ENCODE peak calls at places on chromosomes 4 and X, in six cellular contexts. One of them, this sample, is unnamed.
A peak's percentile ranks its signal among the peaks of the same experiment; 100 is the strongest.

GRCh38 chr4:54709281-54709854 is 51.6 kb downstream of the KIT start:
- DNase-seq in IMR-90: peak; percentile 45
- DNase-seq in A549: no peak
- DNase-seq in SK-N-SH: no peak
- DNase-seq in GM12878: no peak
- DNase-seq in HepG2: no peak
- DNase-seq in this sample: no peak

GRCh38 chr4:2057382-2058065 is 1.6 kb upstream of the NAT8L start:
- DNase-seq in IMR-90: no peak
- DNase-seq in A549: no peak
- DNase-seq in SK-N-SH: no peak
- DNase-seq in GM12878: no peak
- DNase-seq in HepG2: no peak
- DNase-seq in this sample: no peak

GRCh38 chr4:3168029-3168428 is 80.9 kb upstream of the MSANTD1 start:
- DNase-seq in IMR-90: peak; percentile 76
- DNase-seq in A549: no peak
- DNase-seq in SK-N-SH: peak; percentile 10
- DNase-seq in GM12878: peak; percentile 8
- DNase-seq in HepG2: no peak
- DNase-seq in this sample: peak; percentile 45

GRCh38 chrX:123739474-123739873 is 6.6 kb upstream of the THOC2 start:
- DNase-seq in IMR-90: no peak
- DNase-seq in A549: no peak
- DNase-seq in SK-N-SH: no peak
- DNase-seq in GM12878: no peak
- DNase-seq in HepG2: no peak
- DNase-seq in this sample: no peak

GRCh38 chr4:145545538-145546224 is 64.0 kb downstream of the SMAD1 start:
- DNase-seq in IMR-90: peak; percentile 98
- DNase-seq in A549: peak; percentile 55
- DNase-seq in SK-N-SH: no peak
- DNase-seq in GM12878: no peak
- DNase-seq in HepG2: no peak
- DNase-seq in this sample: no peak

GRCh38 chr4:176964116-176964691 is 171.5 kb upstream of the VEGFC start:
- DNase-seq in IMR-90: no peak
- DNase-seq in A549: peak; percentile 26
- DNase-seq in SK-N-SH: no peak
- DNase-seq in GM12878: no peak
- DNase-seq in HepG2: no peak
- DNase-seq in this sample: no peak

GRCh38 chr4:62087706-62088105 is 887.6 kb downstream of the ADGRL3 start:
- DNase-seq in IMR-90: no peak
- DNase-seq in A549: no peak
- DNase-seq in SK-N-SH: no peak
- DNase-seq in GM12878: no peak
- DNase-seq in HepG2: no peak
- DNase-seq in this sample: no peak

GRCh38 chr4:46586566-46586965 is 196.6 kb upstream of the GABRA2 start:
- DNase-seq in IMR-90: no peak
- DNase-seq in A549: no peak
- DNase-seq in SK-N-SH: no peak
- DNase-seq in GM12878: no peak
- DNase-seq in HepG2: no peak
- DNase-seq in this sample: no peak

GRCh38 chrX:100680756-100681155 is 36.8 kb downstream of the SRPX2 start:
- DNase-seq in IMR-90: no peak
- DNase-seq in A549: no peak
- DNase-seq in SK-N-SH: no peak
- DNase-seq in GM12878: no peak
- DNase-seq in HepG2: no peak
- DNase-seq in this sample: no peak

GRCh38 chr4:163558539-163559044 is 64.1 kb downstream of the TMA16 start:
- DNase-seq in IMR-90: no peak
- DNase-seq in A549: no peak
- DNase-seq in SK-N-SH: no peak
- DNase-seq in GM12878: no peak
- DNase-seq in HepG2: no peak
- DNase-seq in this sample: no peak

GRCh38 chrX:110600745-110601310 is 194.8 kb downstream of the CHRDL1 start:
- DNase-seq in IMR-90: no peak
- DNase-seq in A549: no peak
- DNase-seq in SK-N-SH: no peak
- DNase-seq in GM12878: no peak
- DNase-seq in HepG2: no peak
- DNase-seq in this sample: no peak

GRCh38 chrX:43964936-43965335 is 8.3 kb downstream of the NDP start:
- DNase-seq in IMR-90: no peak
- DNase-seq in A549: no peak
- DNase-seq in SK-N-SH: no peak
- DNase-seq in GM12878: no peak
- DNase-seq in HepG2: no peak
- DNase-seq in this sample: no peak

GRCh38 chrX:143536176-143536575 is 18.9 kb upstream of the SPANXN3 start:
- DNase-seq in IMR-90: no peak
- DNase-seq in A549: no peak
- DNase-seq in SK-N-SH: no peak
- DNase-seq in GM12878: no peak
- DNase-seq in HepG2: no peak
- DNase-seq in this sample: no peak

GRCh38 chr4:1193206-1194027 is 21.0 kb upstream of the SPON2 start:
- DNase-seq in IMR-90: no peak
- DNase-seq in A549: no peak
- DNase-seq in SK-N-SH: peak; percentile 52
- DNase-seq in GM12878: no peak
- DNase-seq in HepG2: no peak
- DNase-seq in this sample: no peak

GRCh38 chrX:39470588-39471155 is 627.1 kb downstream of the BCOR start:
- DNase-seq in IMR-90: peak; percentile 45
- DNase-seq in A549: no peak
- DNase-seq in SK-N-SH: no peak
- DNase-seq in GM12878: no peak
- DNase-seq in HepG2: no peak
- DNase-seq in this sample: no peak

GRCh38 chr4:138561906-138562305 is 319.8 kb upstream of the SLC7A11 start:
- DNase-seq in IMR-90: no peak
- DNase-seq in A549: no peak
- DNase-seq in SK-N-SH: no peak
- DNase-seq in GM12878: no peak
- DNase-seq in HepG2: no peak
- DNase-seq in this sample: no peak

GRCh38 chr4:83785906-83786305 is 250.0 kb downstream of the GPAT3 start:
- DNase-seq in IMR-90: no peak
- DNase-seq in A549: no peak
- DNase-seq in SK-N-SH: no peak
- DNase-seq in GM12878: no peak
- DNase-seq in HepG2: no peak
- DNase-seq in this sample: no peak

GRCh38 chr4:55398966-55399365 is 3.2 kb downstream of the TMEM165 start:
- DNase-seq in IMR-90: peak; percentile 22
- DNase-seq in A549: no peak
- DNase-seq in SK-N-SH: peak; percentile 30
- DNase-seq in GM12878: no peak
- DNase-seq in HepG2: peak; percentile 10
- DNase-seq in this sample: no peak

GRCh38 chr4:63563288-63564014 is 845.8 kb downstream of the TECRL start:
- DNase-seq in IMR-90: no peak
- DNase-seq in A549: peak; percentile 5
- DNase-seq in SK-N-SH: no peak
- DNase-seq in GM12878: no peak
- DNase-seq in HepG2: no peak
- DNase-seq in this sample: no peak

GRCh38 chrX:120244735-120245498 is 5.7 kb upstream of the ZBTB33 start:
- DNase-seq in IMR-90: peak; percentile 71
- DNase-seq in A549: peak; percentile 91
- DNase-seq in SK-N-SH: peak; percentile 54
- DNase-seq in GM12878: no peak
- DNase-seq in HepG2: peak; percentile 71
- DNase-seq in this sample: peak; percentile 69

GRCh38 chr4:6409381-6409780 is 63.0 kb downstream of the PPP2R2C start:
- DNase-seq in IMR-90: no peak
- DNase-seq in A549: no peak
- DNase-seq in SK-N-SH: no peak
- DNase-seq in GM12878: no peak
- DNase-seq in HepG2: no peak
- DNase-seq in this sample: no peak

GRCh38 chr4:182017038-182017437 is 226.2 kb upstream of the TENM3 start:
- DNase-seq in IMR-90: no peak
- DNase-seq in A549: no peak
- DNase-seq in SK-N-SH: no peak
- DNase-seq in GM12878: no peak
- DNase-seq in HepG2: no peak
- DNase-seq in this sample: no peak

GRCh38 chrX:103155201-103155600 is 59.7 kb upstream of the BEX4 start:
- DNase-seq in IMR-90: peak; percentile 5
- DNase-seq in A549: no peak
- DNase-seq in SK-N-SH: no peak
- DNase-seq in GM12878: no peak
- DNase-seq in HepG2: no peak
- DNase-seq in this sample: no peak

GRCh38 chr4:1087371-1087770 is 26.0 kb downstream of the RNF212 start:
- DNase-seq in IMR-90: no peak
- DNase-seq in A549: no peak
- DNase-seq in SK-N-SH: no peak
- DNase-seq in GM12878: no peak
- DNase-seq in HepG2: no peak
- DNase-seq in this sample: no peak

GRCh38 chr4:31291238-31291637 is 571.1 kb downstream of the PCDH7 start:
- DNase-seq in IMR-90: no peak
- DNase-seq in A549: no peak
- DNase-seq in SK-N-SH: no peak
- DNase-seq in GM12878: peak; percentile 9
- DNase-seq in HepG2: no peak
- DNase-seq in this sample: no peak
- TF ChIP-seq SMC3 in IMR-90: no peak
- TF ChIP-seq SMC3 in A549: no peak
- TF ChIP-seq SMC3 in SK-N-SH: no peak
- TF ChIP-seq SMC3 in GM12878: no peak
- TF ChIP-seq SMC3 in HepG2: no peak
- TF ChIP-seq SMC3 in this sample: no peak

GRCh38 chrX:140918398-140919043 is 83.9 kb upstream of the SPANXB1 start:
- DNase-seq in IMR-90: peak; percentile 54
- DNase-seq in A549: peak; percentile 86
- DNase-seq in SK-N-SH: peak; percentile 36
- DNase-seq in GM12878: peak; percentile 7
- DNase-seq in HepG2: peak; percentile 44
- DNase-seq in this sample: peak; percentile 17
- TF ChIP-seq SMC3 in IMR-90: peak; percentile 49
- TF ChIP-seq SMC3 in A549: peak; percentile 81
- TF ChIP-seq SMC3 in SK-N-SH: peak; percentile 68
- TF ChIP-seq SMC3 in GM12878: peak; percentile 36
- TF ChIP-seq SMC3 in HepG2: peak; percentile 42
- TF ChIP-seq SMC3 in this sample: no peak

DNA sequence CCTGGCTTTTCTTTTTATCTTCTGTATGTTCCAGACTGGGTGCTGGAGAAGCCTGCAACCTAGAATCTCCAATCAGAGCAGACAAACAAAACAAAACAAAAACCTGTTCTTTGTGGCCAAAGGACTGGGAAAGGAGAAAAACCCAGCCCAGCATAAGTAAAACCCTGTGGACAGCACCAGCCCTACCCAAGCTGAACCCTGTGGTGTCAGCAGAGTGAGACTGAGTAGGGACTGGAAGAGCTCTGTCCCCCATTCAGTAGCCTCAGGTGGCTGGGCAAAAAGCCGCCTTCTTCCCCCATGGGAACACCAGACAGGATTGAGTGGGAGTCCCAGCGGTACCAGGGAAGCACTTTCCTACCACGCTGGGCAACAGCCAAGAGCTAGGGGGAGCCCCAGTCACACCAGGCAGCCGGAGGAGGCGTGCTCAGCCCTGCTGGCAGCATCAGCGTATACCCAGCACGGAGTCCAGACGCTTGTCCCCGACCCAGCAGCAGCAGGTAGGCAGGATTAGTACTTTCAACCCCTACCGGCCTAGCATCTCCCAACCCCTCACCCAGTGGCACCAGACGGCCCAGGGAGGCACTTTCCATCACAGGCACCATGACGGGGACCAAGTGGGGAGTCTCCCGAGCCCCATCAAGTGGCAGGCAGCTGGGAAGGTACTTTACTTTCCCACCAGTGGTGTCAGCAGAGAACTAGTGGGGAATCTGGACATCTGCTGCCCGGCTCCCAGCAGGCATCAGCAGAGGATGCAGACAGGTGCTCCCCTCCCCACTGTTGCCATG is 8.6 kb upstream of the JADE3 start:
- DNase-seq in IMR-90: peak; percentile 70
- DNase-seq in A549: peak; percentile 83
- DNase-seq in SK-N-SH: peak; percentile 82
- DNase-seq in GM12878: peak; percentile 48
- DNase-seq in HepG2: peak; percentile 69
- DNase-seq in this sample: peak; percentile 12
- TF ChIP-seq SMC3 in IMR-90: peak; percentile 24
- TF ChIP-seq SMC3 in A549: peak; percentile 81
- TF ChIP-seq SMC3 in SK-N-SH: peak; percentile 64
- TF ChIP-seq SMC3 in GM12878: peak; percentile 66
- TF ChIP-seq SMC3 in HepG2: peak; percentile 31
- TF ChIP-seq SMC3 in this sample: no peak

GRCh38 chr4:53534684-53535083 is 56.6 kb downstream of the LNX1 start:
- DNase-seq in IMR-90: no peak
- DNase-seq in A549: no peak
- DNase-seq in SK-N-SH: no peak
- DNase-seq in GM12878: no peak
- DNase-seq in HepG2: no peak
- DNase-seq in this sample: no peak

GRCh38 chr4:53532521-53532920 is 58.8 kb downstream of the LNX1 start:
- DNase-seq in IMR-90: peak; percentile 53
- DNase-seq in A549: no peak
- DNase-seq in SK-N-SH: no peak
- DNase-seq in GM12878: no peak
- DNase-seq in HepG2: no peak
- DNase-seq in this sample: no peak

GRCh38 chr4:53535567-53535966 is 55.7 kb downstream of the LNX1 start:
- DNase-seq in IMR-90: no peak
- DNase-seq in A549: no peak
- DNase-seq in SK-N-SH: no peak
- DNase-seq in GM12878: no peak
- DNase-seq in HepG2: no peak
- DNase-seq in this sample: no peak

GRCh38 chr4:53529025-53529424 is 62.3 kb downstream of the LNX1 start:
- DNase-seq in IMR-90: no peak
- DNase-seq in A549: no peak
- DNase-seq in SK-N-SH: no peak
- DNase-seq in GM12878: no peak
- DNase-seq in HepG2: no peak
- DNase-seq in this sample: no peak

DNA sequence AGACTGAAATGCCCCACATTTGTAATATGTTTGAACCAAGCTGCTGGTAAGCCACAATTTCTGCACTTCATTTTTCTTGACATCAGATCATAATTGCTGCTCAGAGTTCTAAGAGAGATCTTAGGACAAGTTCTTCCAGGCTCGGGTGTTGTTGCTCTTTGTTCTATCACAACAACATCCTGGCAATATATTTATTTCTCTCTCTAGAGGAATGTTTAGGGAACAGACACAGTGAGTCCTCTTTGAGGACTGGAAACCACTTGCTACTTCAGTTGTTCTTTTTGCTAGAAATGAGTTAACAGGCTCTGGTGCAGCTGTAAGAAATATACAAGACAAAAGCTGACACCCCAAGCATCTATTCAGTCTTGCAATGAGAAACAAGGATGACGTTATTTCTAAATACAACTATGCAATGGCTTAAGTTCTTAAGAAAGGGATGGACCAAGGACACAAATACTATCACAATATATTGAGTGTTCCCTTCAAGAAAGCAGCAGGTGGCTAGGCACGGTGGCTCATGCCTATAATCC is 59.5 kb downstream of the LNX1 start:
- DNase-seq in IMR-90: peak; percentile 59
- DNase-seq in A549: no peak
- DNase-seq in SK-N-SH: no peak
- DNase-seq in GM12878: no peak
- DNase-seq in HepG2: no peak
- DNase-seq in this sample: no peak
- TF ChIP-seq SMC3 in IMR-90: no peak
- TF ChIP-seq SMC3 in A549: no peak
- TF ChIP-seq SMC3 in SK-N-SH: no peak
- TF ChIP-seq SMC3 in GM12878: no peak
- TF ChIP-seq SMC3 in HepG2: no peak
- TF ChIP-seq SMC3 in this sample: no peak